ENCODE peak calls at places on chromosomes 16 and 17, in ten cellular contexts. R is amniotic stem cell; Y is ELR; C is stimulated activated naive CD8-positive, alpha-beta T cell treated with anti-CD3 and anti-CD28 coated beads, Interleukin-15, Interleukin-2, amounts not matched to agents 100 U/mL and 50 U/mL, for 24 hours; W is NCI-H1694; Q is Calu3; I is activated CD4-positive, CD25-positive, alpha-beta regulatory T cell; O is GM04504; K is MV-4-11; J is brain microvascular endothelial cell. M is an unnamed sample.

GRCh38 chr17:63406689-63407330 is 39.3 kb downstream of the CYB561 start:
- DNase-seq in R (peak; percentile 83), Y (peak; percentile 94), C (peak; percentile 69), W (peak; percentile 87), Q (peak; percentile 67), I (peak; percentile 57), O (peak; percentile 76), K (peak; percentile 76), J (peak; percentile 94), M (no peak)

GRCh38 chr16:88599092-88599733 is 29.0 kb downstream of the ZC3H18 start:
- DNase-seq in R (no peak), Y (no peak), C (no peak), W (no peak), Q (no peak), I (no peak), O (no peak), K (peak; percentile 91), J (no peak), M (no peak)

GRCh38 chr17:77366558-77367245 is 225.9 kb downstream of the SEC14L1 start:
- DNase-seq in R (no peak), Y (no peak), C (no peak), W (peak; percentile 82), Q (no peak), I (no peak), O (no peak), K (no peak), J (peak; percentile 71), M (no peak)

GRCh38 chr17:38587956-38588771 is 17.6 kb downstream of the SRCIN1 start:
- DNase-seq in R (no peak), Y (no peak), C (no peak), W (peak; percentile 43), Q (no peak), I (no peak), O (no peak), K (peak; percentile 21), J (no peak), M (no peak)

GRCh38 chr17:74805543-74805991 is 29.4 kb upstream of the NAT9 start:
- DNase-seq in R (no peak), Y (no peak), C (no peak), W (no peak), Q (no peak), I (no peak), O (no peak), K (no peak), J (no peak), M (no peak)

GRCh38 chr16:56848056-56848936 is 16.7 kb upstream of the SLC12A3 start:
- DNase-seq in R (no peak), Y (peak; percentile 90), C (no peak), W (no peak), Q (no peak), I (no peak), O (peak; percentile 58), K (no peak), J (peak; percentile 53), M (no peak)

GRCh38 chr16:59878999-59879398 is 1144.9 kb upstream of the GOT2 start:
- DNase-seq in R (no peak), Y (peak; percentile 33), C (no peak), W (no peak), Q (peak; percentile 2), I (no peak), O (no peak), K (no peak), J (no peak), M (no peak)

GRCh38 chr16:66256919-66257318 is 109.6 kb upstream of the CDH5 start:
- DNase-seq in R (no peak), Y (no peak), C (no peak), W (no peak), Q (no peak), I (no peak), O (no peak), K (no peak), J (no peak), M (no peak)

GRCh38 chr17:27226611-27227234 is 67.2 kb upstream of the WSB1 start:
- DNase-seq in R (no peak), Y (peak; percentile 77), C (no peak), W (no peak), Q (peak; percentile 45), I (no peak), O (no peak), K (no peak), J (peak; percentile 69), M (no peak)

GRCh38 chr16:66735891-66736290 is 15.5 kb downstream of the DYNC1LI2 start:
- DNase-seq in R (no peak), Y (peak; percentile 50), C (peak; percentile 18), W (no peak), Q (no peak), I (no peak), O (no peak), K (no peak), J (no peak), M (no peak)

GRCh38 chr17:27586203-27586701 is 44.7 kb upstream of the LGALS9 start:
- DNase-seq in R (peak; percentile 29), Y (no peak), C (no peak), W (no peak), Q (no peak), I (no peak), O (peak; percentile 42), K (no peak), J (peak; percentile 85), M (no peak)

GRCh38 chr16:12010388-12011251 is 34.1 kb downstream of the SNX29 start:
- DNase-seq in R (no peak), Y (no peak), C (no peak), W (no peak), Q (no peak), I (no peak), O (no peak), K (peak; percentile 75), J (no peak), M (no peak)

GRCh38 chr16:48292452-48292851 is 45.1 kb upstream of the ABCC11 start:
- DNase-seq in R (no peak), Y (no peak), C (no peak), W (no peak), Q (no peak), I (no peak), O (no peak), K (no peak), J (no peak), M (no peak)

GRCh38 chr16:27764427-27764826 is 214.5 kb downstream of the KATNIP start:
- DNase-seq in R (no peak), Y (no peak), C (no peak), W (no peak), Q (no peak), I (no peak), O (no peak), K (no peak), J (no peak), M (no peak)

M was measured in type B pancreatic cell.